ENCODE peak calls at places on chromosome 21, in six cellular contexts. One of them, this sample, is unnamed.

GRCh38 chr21:45863267-45863666 is 118.3 kb upstream of the COL6A1 start:
- DNase-seq in CD8-positive, alpha-beta T cell: no peak
- DNase-seq in Right ventricle myocardium inferior: no peak
- DNase-seq in activated CD4-positive, alpha-beta T cell treated with anti-CD3 and anti-CD28 coated beads, Interleukin-2, amount 50 U/mL, for 1 hour: no peak
- DNase-seq in NT2/D1: no peak
- DNase-seq in stimulated activated CD4-positive, alpha-beta T cell treated with anti-CD3 and anti-CD28 coated beads, Interleukin-2, amount 100 ng/mL, for 48 hours: no peak
- DNase-seq in this sample: no peak

GRCh38 chr21:39484711-39485264 is 33.0 kb downstream of the SH3BGR start:
- DNase-seq in CD8-positive, alpha-beta T cell: no peak
- DNase-seq in NT2/D1: no peak
- DNase-seq in activated CD4-positive, alpha-beta T cell treated with anti-CD3 and anti-CD28 coated beads, Interleukin-2, amount 50 U/mL, for 1 hour: no peak
- DNase-seq in Right ventricle myocardium inferior: no peak
- DNase-seq in stimulated activated CD4-positive, alpha-beta T cell treated with anti-CD3 and anti-CD28 coated beads, Interleukin-2, amount 100 ng/mL, for 48 hours: no peak
- DNase-seq in this sample: no peak

GRCh38 chr21:34517491-34518245 is 5.7 kb upstream of the KCNE1 start:
- DNase-seq in CD8-positive, alpha-beta T cell: no peak
- DNase-seq in stimulated activated CD4-positive, alpha-beta T cell treated with anti-CD3 and anti-CD28 coated beads, Interleukin-2, amount 100 ng/mL, for 48 hours: no peak
- DNase-seq in NT2/D1: no peak
- DNase-seq in Right ventricle myocardium inferior: peak; percentile 60
- DNase-seq in activated CD4-positive, alpha-beta T cell treated with anti-CD3 and anti-CD28 coated beads, Interleukin-2, amount 50 U/mL, for 1 hour: no peak
- DNase-seq in this sample: no peak

GRCh38 chr21:14699433-14700410 is 153.6 kb upstream of the SAMSN1 start:
- DNase-seq in NT2/D1: no peak
- DNase-seq in Right ventricle myocardium inferior: no peak
- DNase-seq in CD8-positive, alpha-beta T cell: no peak
- DNase-seq in activated CD4-positive, alpha-beta T cell treated with anti-CD3 and anti-CD28 coated beads, Interleukin-2, amount 50 U/mL, for 1 hour: no peak
- DNase-seq in stimulated activated CD4-positive, alpha-beta T cell treated with anti-CD3 and anti-CD28 coated beads, Interleukin-2, amount 100 ng/mL, for 48 hours: no peak
- DNase-seq in this sample: no peak

GRCh38 chr21:45309069-45309521 is 21.4 kb upstream of the POFUT2 start:
- DNase-seq in NT2/D1: peak; percentile 75
- DNase-seq in CD8-positive, alpha-beta T cell: no peak
- DNase-seq in activated CD4-positive, alpha-beta T cell treated with anti-CD3 and anti-CD28 coated beads, Interleukin-2, amount 50 U/mL, for 1 hour: peak; percentile 48
- DNase-seq in Right ventricle myocardium inferior: peak; percentile 74
- DNase-seq in stimulated activated CD4-positive, alpha-beta T cell treated with anti-CD3 and anti-CD28 coated beads, Interleukin-2, amount 100 ng/mL, for 48 hours: peak; percentile 51
- DNase-seq in this sample: no peak

GRCh38 chr21:32278068-32278467 is 781 bp downstream of the MIS18A start:
- DNase-seq in CD8-positive, alpha-beta T cell: no peak
- DNase-seq in Right ventricle myocardium inferior: no peak
- DNase-seq in stimulated activated CD4-positive, alpha-beta T cell treated with anti-CD3 and anti-CD28 coated beads, Interleukin-2, amount 100 ng/mL, for 48 hours: no peak
- DNase-seq in activated CD4-positive, alpha-beta T cell treated with anti-CD3 and anti-CD28 coated beads, Interleukin-2, amount 50 U/mL, for 1 hour: no peak
- DNase-seq in NT2/D1: no peak
- DNase-seq in this sample: no peak

GRCh38 chr21:38380391-38381137 is 117.7 kb downstream of the ERG start:
- DNase-seq in Right ventricle myocardium inferior: no peak
- DNase-seq in NT2/D1: no peak
- DNase-seq in activated CD4-positive, alpha-beta T cell treated with anti-CD3 and anti-CD28 coated beads, Interleukin-2, amount 50 U/mL, for 1 hour: no peak
- DNase-seq in CD8-positive, alpha-beta T cell: no peak
- DNase-seq in stimulated activated CD4-positive, alpha-beta T cell treated with anti-CD3 and anti-CD28 coated beads, Interleukin-2, amount 100 ng/mL, for 48 hours: no peak
- DNase-seq in this sample: no peak

GRCh38 chr21:41141031-41141457 is 26.9 kb upstream of the BACE2 start:
- DNase-seq in activated CD4-positive, alpha-beta T cell treated with anti-CD3 and anti-CD28 coated beads, Interleukin-2, amount 50 U/mL, for 1 hour: no peak
- DNase-seq in NT2/D1: no peak
- DNase-seq in CD8-positive, alpha-beta T cell: no peak
- DNase-seq in stimulated activated CD4-positive, alpha-beta T cell treated with anti-CD3 and anti-CD28 coated beads, Interleukin-2, amount 100 ng/mL, for 48 hours: no peak
- DNase-seq in Right ventricle myocardium inferior: no peak
- DNase-seq in this sample: no peak

GRCh38 chr21:21740207-21740606 is 742.0 kb downstream of the NCAM2 start:
- DNase-seq in stimulated activated CD4-positive, alpha-beta T cell treated with anti-CD3 and anti-CD28 coated beads, Interleukin-2, amount 100 ng/mL, for 48 hours: no peak
- DNase-seq in NT2/D1: no peak
- DNase-seq in activated CD4-positive, alpha-beta T cell treated with anti-CD3 and anti-CD28 coated beads, Interleukin-2, amount 50 U/mL, for 1 hour: no peak
- DNase-seq in Right ventricle myocardium inferior: no peak
- DNase-seq in CD8-positive, alpha-beta T cell: no peak
- DNase-seq in this sample: no peak

This sample was measured in D721Med.